ENCODE peak calls at places on chromosomes 16 and 17, in four cellular contexts. M is sigmoid colon, Y is HL-60, Z is transverse colon. B is an unnamed sample.

GRCh38 chr17:66691644-66692500 is 143.0 kb upstream of the CACNG5 start:
- DNase-seq in Z (no peak), Y (peak; percentile 17), M (no peak), B (peak; percentile 41)

GRCh38 chr16:48911700-48912099 is 301.7 kb upstream of the N4BP1 start:
- DNase-seq in Y (no peak), Z (no peak), M (no peak), B (no peak)

GRCh38 chr17:12789075-12789975 is at the start of gene ARHGAP44:
- DNase-seq in Y (peak; percentile 1), Z (peak; percentile 73), M (peak; percentile 77), B (peak; percentile 93)

GRCh38 chr16:14284930-14285541 is 213.9 kb downstream of the MRTFB start:
- DNase-seq in Y (peak; percentile 66), M (peak; percentile 86), Z (peak; percentile 67), B (no peak)

GRCh38 chr16:65481956-65482355 is 360.1 kb upstream of the CDH11 start:
- DNase-seq in M (no peak), Y (no peak), Z (no peak), B (no peak)

GRCh38 chr16:87461466-87461975 is 31.3 kb downstream of the ZCCHC14 start:
- DNase-seq in M (peak; percentile 81), Y (peak; percentile 1), Z (peak; percentile 93), B (peak; percentile 97)

GRCh38 chr17:8736362-8736761 is 8.3 kb downstream of the CCDC42 start:
- DNase-seq in Y (no peak), Z (no peak), M (no peak), B (no peak)

GRCh38 chr17:39079836-39080235 is 71.6 kb downstream of the PLXDC1 start:
- DNase-seq in Y (no peak), Z (no peak), M (no peak), B (no peak)

GRCh38 chr17:39939588-39940419 is 12.3 kb downstream of the LRRC3C start:
- DNase-seq in Y (peak; percentile 53), M (no peak), Z (no peak), B (no peak)

GRCh38 chr16:49478107-49478506 is 104.5 kb downstream of the C16orf78 start:
- DNase-seq in Z (no peak), Y (no peak), M (peak; percentile 34), B (no peak)

GRCh38 chr16:81582655-81583441 is 138.2 kb downstream of the CMIP start:
- DNase-seq in Y (no peak), M (no peak), Z (no peak), B (no peak)

GRCh38 chr17:46964315-46965265 is 14.5 kb downstream of the RPRML start:
- DNase-seq in M (peak; percentile 9), Y (no peak), Z (no peak), B (no peak)

GRCh38 chr17:60630352-60630751 is 30.4 kb downstream of the PPM1D start:
- DNase-seq in M (no peak), Z (peak; percentile 15), Y (no peak), B (no peak)

GRCh38 chr17:47998044-47998443 is 27.1 kb downstream of the CDK5RAP3 start:
- DNase-seq in Z (no peak), M (no peak), Y (no peak), B (no peak)

GRCh38 chr17:76204277-76204676 is 36.0 kb downstream of the RNF157 start:
- DNase-seq in Y (no peak), Z (no peak), M (no peak), B (no peak)

GRCh38 chr17:67557921-67558320 is 159.8 kb upstream of the NOL11 start:
- DNase-seq in Z (no peak), Y (no peak), M (peak; percentile 14), B (no peak)

GRCh38 chr16:31016018-31016417 is 5.6 kb upstream of the STX1B start:
- DNase-seq in Y (no peak), Z (no peak), M (no peak), B (no peak)

GRCh38 chr17:75684249-75684648 is 17.1 kb downstream of the SAP30BP start:
- DNase-seq in Y (no peak), M (no peak), Z (no peak), B (no peak)

GRCh38 chr17:3381957-3382356 is 4.2 kb downstream of the OR3A2 start:
- DNase-seq in Z (no peak), M (no peak), Y (no peak), B (no peak)

GRCh38 chr17:2391597-2392251 is 9.1 kb downstream of the MNT start:
- DNase-seq in Y (no peak), M (no peak), Z (no peak), B (no peak)

GRCh38 chr17:74773871-74774286 is 2.3 kb downstream of the NAT9 start:
- DNase-seq in Z (no peak), M (no peak), Y (no peak), B (no peak)

GRCh38 chr17:49708515-49709161 is 874 bp upstream of the SLC35B1 start:
- DNase-seq in Z (no peak), Y (peak; percentile 8), M (no peak), B (peak; percentile 24)

DNA sequence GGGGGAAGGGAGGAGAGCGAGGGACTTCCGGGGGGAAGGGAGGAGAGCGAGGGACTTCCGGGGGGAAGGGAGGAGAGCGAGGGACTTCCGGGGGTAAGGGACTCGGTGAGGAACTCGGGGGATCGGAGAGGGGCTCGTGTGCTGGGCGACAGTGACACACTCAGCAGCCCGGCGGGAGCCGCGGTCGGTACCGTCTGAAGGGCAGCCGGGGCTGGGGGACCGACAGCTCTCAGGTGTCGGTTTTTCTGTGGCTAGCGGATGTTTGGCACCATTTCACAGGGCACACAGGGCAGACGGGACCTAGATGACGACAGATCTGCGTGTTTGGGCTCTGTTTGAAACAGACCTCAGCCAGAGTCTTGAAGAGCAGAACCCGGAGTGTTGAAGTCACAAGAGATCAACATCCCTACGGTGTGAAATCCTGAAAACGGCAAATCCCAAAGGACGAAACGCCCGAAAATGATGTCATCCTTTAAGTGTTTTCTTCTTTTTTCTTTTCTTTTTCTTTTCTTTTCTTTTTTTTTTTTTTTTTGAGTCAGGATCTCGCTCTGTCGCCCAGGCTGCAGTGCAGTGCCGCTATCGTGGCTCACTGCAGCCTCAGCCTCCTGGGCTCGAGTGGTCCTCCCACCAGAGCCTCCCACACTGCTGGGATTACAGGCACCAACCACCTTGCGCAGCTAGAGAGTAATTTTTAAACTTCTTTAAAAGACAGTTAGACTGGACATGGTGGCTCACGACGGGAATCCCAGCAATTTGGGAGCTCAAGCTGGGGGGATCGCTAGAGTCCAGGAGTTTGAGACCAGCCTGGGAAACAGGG is 23.9 kb downstream of the ZNF778 start:
- DNase-seq in Z (peak; percentile 74), Y (peak; percentile 63), M (peak; percentile 89), B (peak; percentile 70)
- TF ChIP-seq POLR2AphosphoS5 in Z (peak; percentile 43), Y (peak; percentile 78), M (peak; percentile 88), B (peak; percentile 79)

DNA sequence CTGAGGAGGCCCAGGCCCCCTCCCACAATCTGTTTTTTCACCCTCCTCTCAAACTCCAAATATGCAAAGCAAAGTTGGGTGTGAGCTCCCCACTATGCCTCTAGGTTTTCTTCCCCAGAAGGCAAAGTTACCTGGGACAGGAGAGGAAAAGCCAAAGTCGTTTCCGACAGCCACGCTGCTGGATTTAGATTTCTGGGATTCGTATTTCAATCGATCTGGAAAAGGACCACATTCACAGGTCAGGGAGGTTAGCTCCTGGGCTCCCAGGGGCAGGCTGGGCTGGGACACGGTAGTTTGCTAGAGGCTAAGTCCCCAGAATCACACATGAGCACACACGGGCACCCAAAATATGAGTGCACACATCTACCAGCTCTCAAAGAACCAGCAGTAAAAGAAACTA is 21.3 kb upstream of the MRPS23 start:
- DNase-seq in Y (no peak), M (no peak), Z (no peak), B (no peak)
- H3K27ac ChIP-seq in Y (peak overlapping the region; percentile 63), M (peak overlapping the region; percentile 93), Z (no peak overlapping the region), B (no peak overlapping the region)

DNA sequence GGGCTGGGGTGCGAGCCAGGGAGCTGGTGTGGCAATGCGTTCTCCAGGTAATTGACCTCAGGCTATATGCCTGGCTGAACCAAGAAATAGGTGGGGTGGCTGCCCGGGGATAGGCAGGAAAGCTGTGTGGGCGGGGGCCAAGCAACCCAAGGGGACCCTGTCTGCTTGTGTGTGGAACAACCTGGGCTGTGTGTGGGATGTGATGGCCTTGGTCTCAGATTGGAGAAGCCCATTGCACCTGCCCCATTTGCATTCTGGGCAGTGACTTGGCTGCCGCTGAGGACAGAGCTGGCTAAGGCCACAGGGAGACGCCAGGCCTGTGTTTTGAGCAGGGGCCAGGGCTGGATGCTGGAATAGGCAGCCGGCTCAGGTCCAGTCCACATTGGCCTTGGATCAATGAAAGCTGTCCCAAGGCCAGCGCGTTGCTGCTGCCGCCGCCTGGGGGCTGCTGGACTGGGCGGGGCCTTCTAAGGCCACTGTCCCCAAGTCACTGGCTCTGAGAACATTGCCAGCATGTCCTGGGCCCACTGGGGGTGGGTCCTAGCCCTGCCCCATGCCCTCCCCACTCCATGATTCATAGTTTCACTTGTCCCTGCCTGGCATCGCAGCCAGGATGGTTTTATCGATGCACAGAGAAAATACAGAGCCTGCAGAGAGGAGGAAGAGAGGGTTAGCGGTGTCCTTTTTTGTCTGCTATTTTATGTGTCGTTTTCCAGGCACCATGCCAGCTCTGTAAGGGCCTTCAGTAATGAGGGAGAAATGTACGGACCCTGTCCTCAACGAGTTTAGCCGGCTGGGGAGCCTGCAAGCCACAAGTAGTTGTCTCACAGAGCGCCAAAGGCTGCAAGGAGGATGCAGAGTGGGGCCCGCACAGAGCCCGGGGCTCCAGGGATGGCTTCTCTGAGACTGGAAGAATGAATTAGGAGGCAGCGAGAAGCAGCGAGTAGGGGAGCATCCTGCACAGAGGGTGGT is 43.9 kb downstream of the NKD1 start:
- DNase-seq in Z (peak; percentile 30), Y (no peak), M (peak; percentile 92), B (no peak)
- TF ChIP-seq POLR2AphosphoS5 in Z (peak; percentile 47), Y (no peak), M (peak; percentile 94), B (no peak)

GRCh38 chr16:19523184-19523558 is 571 bp upstream of the CCP110 start:
- DNase-seq in Z (no peak), Y (no peak), M (no peak), B (peak; percentile 10)

GRCh38 chr16:19521471-19522368 is at the start of gene GDE1:
- DNase-seq in Y (peak; percentile 93), M (peak; percentile 97), Z (peak; percentile 97), B (peak; percentile 99)

GRCh38 chr16:19518423-19518822 is 3.5 kb downstream of the GDE1 start:
- DNase-seq in Z (no peak), Y (no peak), M (no peak), B (no peak)

GRCh38 chr16:19522369-19523159 is 666 bp upstream of the GDE1 start:
- DNase-seq in Y (no peak), Z (no peak), M (no peak), B (no peak)

GRCh38 chr16:19520861-19521331 is 1.0 kb downstream of the GDE1 start:
- DNase-seq in Z (peak; percentile 73), M (no peak), Y (peak; percentile 14), B (no peak)
- H3K27ac ChIP-seq in Z (peak overlapping the region; percentile 96), M (peak overlapping the region; percentile 95), Y (peak overlapping the region; percentile 71), B (peak overlapping the region; percentile 97)

GRCh38 chr17:57440522-57441269 is 184.4 kb downstream of the MSI2 start:
- DNase-seq in Z (peak; percentile 38), Y (no peak), M (peak; percentile 78), B (peak; percentile 37)
- TF ChIP-seq POLR2AphosphoS5 in Z (no peak), Y (no peak), M (no peak), B (no peak)